ENCODE peak calls at places on chromosomes 11 and 22, in four cellular contexts. H is HepG2, W is K562, F is HCT116. P is an unnamed sample.

GRCh38 chr11:43130616-43131015 is 181.2 kb upstream of the API5 start:
- DNase-seq in H (no peak), W (no peak), F (no peak), P (no peak)

GRCh38 chr11:2086239-2087040 is 52.7 kb downstream of the IGF2 start:
- DNase-seq in H (no peak), W (no peak), F (no peak), P (no peak)

GRCh38 chr22:23834830-23835772 is 3.7 kb downstream of the DERL3 start:
- DNase-seq in H (no peak), W (no peak), F (no peak), P (no peak)

GRCh38 chr11:316031-316701 is 2.3 kb downstream of the IFITM1 start:
- DNase-seq in H (no peak), W (peak; percentile 46), F (no peak), P (no peak)

GRCh38 chr11:123428221-123428631 is 1.8 kb upstream of the GRAMD1B start:
- DNase-seq in H (no peak), W (no peak), F (no peak), P (no peak)

GRCh38 chr11:121613724-121614123 is 161.0 kb upstream of the SORL1-AS1 start:
- DNase-seq in H (no peak), W (no peak), F (no peak), P (no peak)

GRCh38 chr11:114307524-114308203 is 11.5 kb downstream of the NNMT start:
- DNase-seq in H (peak; percentile 23), W (no peak), F (no peak), P (no peak)

GRCh38 chr11:70400643-70401042 is 2.3 kb downstream of the CTTN start:
- DNase-seq in H (no peak), W (no peak), F (no peak), P (no peak)

GRCh38 chr11:63599211-63600122 is 14.8 kb downstream of the PLAAT3 start:
- DNase-seq in H (no peak), W (peak; percentile 55), F (no peak), P (no peak)

GRCh38 chr22:39466228-39467006 is 9.6 kb downstream of the MGAT3 start:
- DNase-seq in H (no peak), W (no peak), F (no peak), P (no peak)

GRCh38 chr22:50343541-50343935 is 411 bp downstream of the PPP6R2 start:
- DNase-seq in H (no peak), W (no peak), F (no peak), P (no peak)

GRCh38 chr11:133906241-133906640 is 50.5 kb downstream of the IGSF9B start:
- DNase-seq in H (no peak), W (no peak), F (no peak), P (no peak)

GRCh38 chr11:16784097-16784496 is 45.6 kb downstream of the C11orf58 start:
- DNase-seq in H (no peak), W (no peak), F (no peak), P (no peak)

GRCh38 chr11:118047749-118048148 is 29.1 kb upstream of the TMPRSS4 start:
- DNase-seq in H (no peak), W (no peak), F (no peak), P (no peak)

DNA sequence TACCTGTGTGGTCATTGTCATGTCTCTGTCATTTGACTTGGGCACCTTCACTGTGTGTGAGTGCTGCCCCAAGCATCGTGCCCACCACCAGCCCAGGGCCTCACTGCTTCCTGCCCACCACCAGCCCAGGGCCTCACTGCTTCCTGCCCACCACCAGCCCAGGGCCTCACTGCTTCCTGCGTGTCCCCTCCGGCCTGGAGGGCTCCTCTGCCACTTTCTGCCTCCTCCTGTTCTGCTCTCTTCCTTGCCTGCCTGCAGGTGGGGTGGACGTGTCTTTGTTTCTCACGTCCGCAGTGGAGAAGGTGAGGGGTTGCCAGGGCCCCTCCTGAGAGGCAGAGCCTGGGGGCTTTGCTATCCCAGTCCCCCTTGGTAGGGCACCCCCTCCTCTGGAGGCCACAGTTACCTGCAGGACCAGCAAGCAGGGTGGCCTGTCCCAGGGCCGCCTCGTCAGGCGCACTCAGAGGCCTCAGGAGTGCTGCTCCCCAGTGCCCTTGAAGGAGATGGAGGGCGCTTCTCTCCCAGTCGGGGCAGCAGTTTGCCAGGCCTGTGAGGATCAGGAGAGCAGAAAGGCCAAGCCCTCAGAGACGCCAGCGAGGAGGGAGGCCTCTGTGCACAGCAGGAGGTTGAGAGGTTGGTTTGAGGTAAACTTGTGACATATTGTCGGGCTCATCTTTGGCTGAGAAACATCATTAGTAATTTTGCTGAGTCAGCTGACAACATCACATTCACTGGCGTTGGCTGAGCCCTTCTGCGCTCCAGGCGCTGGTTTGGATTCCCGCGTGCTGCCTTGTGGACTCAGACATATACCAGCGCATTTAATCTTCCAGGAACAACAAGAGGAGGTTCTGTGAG is 290.8 kb downstream of the TBC1D22A start:
- DNase-seq in H (no peak), W (no peak), F (no peak), P (no peak)
- TF ChIP-seq TCF7L2 in H (no peak), W (no peak), F (no peak), P (no peak)

DNA sequence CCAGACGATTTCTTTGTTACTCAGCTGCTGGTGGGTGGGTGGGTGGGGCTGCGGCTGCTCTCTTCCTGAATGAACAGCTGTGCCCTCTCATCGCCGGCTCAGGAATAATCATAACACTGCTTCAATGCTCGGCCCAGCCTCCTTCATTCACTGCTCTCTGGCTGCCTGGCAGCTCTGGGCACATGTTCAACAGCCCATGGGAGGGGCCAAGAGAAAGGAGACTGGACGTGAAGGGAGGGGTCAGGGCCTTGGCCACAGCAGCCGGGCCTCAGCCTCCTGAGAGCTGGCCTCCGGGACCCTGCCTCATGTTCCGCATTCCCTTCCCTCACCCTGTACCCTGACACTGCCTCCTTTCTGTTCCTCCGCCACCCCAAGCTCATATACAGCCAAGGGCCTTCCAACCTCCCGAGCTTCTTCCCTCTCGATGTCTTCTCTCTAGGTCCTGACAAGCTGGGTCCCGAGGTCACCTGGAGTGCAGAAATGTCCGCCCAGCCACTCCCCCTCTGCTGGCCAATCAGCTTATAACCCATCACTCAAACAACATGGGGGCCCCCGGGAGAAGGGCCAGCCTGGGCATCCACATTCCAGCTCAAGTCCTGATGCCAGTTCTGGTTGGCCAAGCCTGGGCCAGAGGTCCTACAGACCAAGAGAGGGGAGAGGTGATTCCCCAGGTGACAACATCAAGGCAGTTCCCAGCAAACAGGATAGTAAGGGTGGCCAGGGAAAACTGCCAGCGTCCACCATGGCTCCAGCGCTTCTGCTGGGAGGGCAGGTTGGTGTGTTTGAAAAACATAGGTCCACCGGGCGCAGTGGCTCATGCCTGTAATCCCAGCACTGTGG is 3.2 kb upstream of the CSDC2 start:
- DNase-seq in H (peak; percentile 70), W (peak; percentile 55), F (no peak), P (no peak)
- TF ChIP-seq REST in H (no peak), W (no peak), F (no peak), P (no peak)

DNA sequence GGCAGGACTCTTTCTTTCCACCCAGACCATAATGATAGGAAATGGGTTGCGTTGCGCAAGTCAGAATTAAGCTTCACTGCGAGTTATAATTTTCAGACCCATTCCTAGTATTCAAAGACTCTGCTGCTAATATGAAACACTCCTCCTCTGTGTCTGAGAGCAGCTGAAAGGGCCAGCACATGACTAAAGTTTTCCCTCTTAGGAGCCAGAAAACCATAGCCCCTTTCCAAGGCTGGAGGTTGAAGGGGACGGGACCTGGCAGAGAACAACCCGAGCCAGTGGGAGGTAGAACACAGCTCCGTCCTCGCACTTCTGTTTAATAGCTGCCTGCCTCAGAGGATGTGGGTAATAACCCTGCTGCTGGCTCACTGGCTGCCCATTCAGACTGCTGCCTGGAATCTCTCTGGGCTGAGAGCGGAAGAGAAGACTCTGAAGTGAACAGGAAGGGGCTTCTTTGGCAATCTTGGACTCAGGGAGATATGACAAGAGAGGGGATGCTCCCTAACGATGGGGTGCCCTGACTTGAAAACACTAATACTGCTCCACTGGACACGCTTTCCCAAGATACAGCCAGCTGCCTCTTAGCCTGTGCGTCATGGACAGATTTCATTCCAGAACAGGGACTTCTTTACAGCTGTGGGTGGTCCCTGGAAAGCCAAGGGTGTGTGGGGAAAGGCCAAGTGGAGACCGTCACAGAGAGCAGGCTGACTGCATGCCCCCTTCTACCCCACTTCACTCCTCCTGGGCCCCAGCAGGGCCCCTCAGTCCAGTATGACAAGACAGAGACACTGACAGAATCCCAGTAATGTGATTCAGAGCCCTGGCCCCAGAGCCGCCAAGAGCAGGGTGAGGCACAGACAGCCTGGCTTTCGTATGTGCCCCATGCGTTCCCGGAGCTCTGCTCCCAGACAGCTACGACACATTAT is 156.9 kb downstream of the FEZ1 start:
- DNase-seq in H (no peak), W (no peak), F (no peak), P (no peak)
- TF ChIP-seq TCF7L2 in H (no peak), W (no peak), F (no peak), P (no peak)

DNA sequence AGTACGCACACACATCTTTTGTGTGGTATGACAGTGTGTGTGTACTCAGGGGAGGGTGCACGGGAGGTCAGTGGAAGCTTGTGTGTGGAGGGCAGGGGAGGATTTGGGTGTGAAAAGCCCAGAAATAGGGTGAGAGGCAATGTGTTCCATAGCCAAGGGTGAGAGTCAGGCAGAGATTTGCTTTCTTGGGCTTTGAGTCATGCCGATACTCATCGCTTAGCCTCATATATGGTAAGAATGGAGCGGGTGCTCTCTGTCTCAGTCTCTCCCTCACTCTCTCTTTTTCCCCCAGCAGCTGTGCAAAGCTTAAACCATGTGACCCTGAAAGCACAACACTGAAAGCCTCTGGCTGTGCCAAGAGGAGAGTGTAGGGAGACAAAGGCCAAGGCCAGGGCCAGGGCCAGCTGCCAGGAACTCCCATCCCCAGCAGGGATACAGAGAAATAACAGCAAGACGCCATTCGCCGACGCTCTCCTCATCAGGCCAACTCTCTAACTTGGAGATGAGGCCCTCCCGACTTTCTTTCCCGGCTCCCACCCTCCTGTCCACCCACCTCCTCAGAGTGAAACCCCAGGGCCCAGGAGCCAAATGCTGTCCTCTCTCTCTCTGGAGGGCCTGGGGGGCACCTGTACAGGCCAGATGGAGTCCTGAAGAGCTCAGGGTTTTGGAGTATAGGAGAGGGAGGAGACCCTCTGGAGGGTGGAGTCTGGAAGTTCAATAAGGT is 20.3 kb upstream of the MICAL3 start:
- DNase-seq in H (peak; percentile 94), W (no peak), F (no peak), P (no peak)
- TF ChIP-seq REST in H (no peak), W (no peak), F (no peak), P (no peak)

GRCh38 chr11:92411431-92411830 is 186.8 kb downstream of the FAT3 start:
- DNase-seq in H (no peak), W (no peak), F (no peak), P (no peak)

GRCh38 chr11:92413757-92414513 is 189.3 kb downstream of the FAT3 start:
- DNase-seq in H (no peak), W (no peak), F (no peak), P (no peak)

GRCh38 chr11:92417326-92417725 is 192.7 kb downstream of the FAT3 start:
- DNase-seq in H (no peak), W (no peak), F (no peak), P (no peak)

GRCh38 chr11:92409956-92410355 is 185.3 kb downstream of the FAT3 start:
- DNase-seq in H (no peak), W (no peak), F (no peak), P (no peak)

DNA sequence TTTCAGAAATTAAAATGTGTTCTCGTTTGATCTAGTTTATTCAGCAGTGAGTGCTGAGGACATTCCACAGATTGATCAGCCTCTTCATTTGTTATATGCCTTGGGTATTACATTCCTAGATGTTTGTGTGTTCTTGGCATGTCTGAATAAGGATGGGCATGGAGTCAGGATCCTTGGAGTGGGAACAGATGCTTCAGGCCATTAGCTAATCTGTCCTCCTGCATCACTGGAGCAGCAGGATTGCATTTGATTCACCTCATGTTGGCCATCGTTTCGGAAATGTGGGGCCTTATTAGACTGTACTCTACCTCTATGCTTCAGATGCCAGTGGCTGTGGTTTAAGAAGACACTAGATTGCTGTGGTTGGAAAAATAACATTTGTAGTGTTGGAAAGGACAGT is 190.6 kb downstream of the FAT3 start:
- DNase-seq in H (no peak), W (no peak), F (no peak), P (no peak)
- TF ChIP-seq TCF7L2 in H (no peak), W (no peak), F (no peak), P (no peak)

GRCh38 chr11:66479741-66480115 is 506 bp upstream of the DPP3 start:
- DNase-seq in H (peak; percentile 71), W (no peak), F (no peak), P (peak; percentile 30)
- TF ChIP-seq REST in H (no peak), W (no peak), F (no peak), P (no peak)

P was measured in Panc1.